ENCODE peak calls at places on chromosomes 13 and 19, in eight cellular contexts. M is WERI-Rb-1, P is AG04449, X is lower leg skin, L is GM23338, S is psoas muscle, E is thoracic aorta, N is cardiac fibroblast. C is an unnamed sample.

GRCh38 chr19:9178901-9179300 is at the start of gene OR7D2:
- DNase-seq in P (no peak), E (no peak), S (no peak), M (no peak), X (no peak), N (no peak), L (no peak), C (no peak)

GRCh38 chr13:40640845-40641458 is 25.5 kb downstream of the FOXO1 start:
- DNase-seq in E (no peak), M (no peak), L (no peak), S (no peak), N (no peak), P (no peak), X (no peak), C (no peak)

GRCh38 chr13:85093808-85094207 is 705.4 kb downstream of the SLITRK6 start:
- DNase-seq in L (no peak), S (no peak), M (no peak), E (no peak), N (peak; percentile 31), P (no peak), X (no peak), C (no peak)

GRCh38 chr19:33957804-33958203 is 161.1 kb downstream of the KCTD15 start:
- DNase-seq in M (no peak), P (no peak), N (no peak), E (no peak), S (no peak), L (no peak), X (peak; percentile 5), C (no peak)

GRCh38 chr13:67341406-67341805 is 111.3 kb upstream of the PCDH9 start:
- DNase-seq in N (no peak), X (no peak), S (no peak), E (no peak), M (no peak), P (no peak), L (no peak), C (no peak)

GRCh38 chr13:28425796-28426195 is 69.1 kb downstream of the FLT1 start:
- DNase-seq in S (no peak), N (no peak), M (no peak), P (no peak), L (no peak), X (no peak), E (no peak), C (no peak)

GRCh38 chr13:41137951-41138350 is 5.3 kb upstream of the KBTBD6 start:
- DNase-seq in N (peak; percentile 20), X (no peak), P (no peak), L (no peak), S (no peak), M (no peak), E (no peak), C (no peak)

GRCh38 chr13:108113407-108113806 is 101.9 kb downstream of the LIG4 start:
- DNase-seq in P (no peak), E (no peak), M (no peak), S (no peak), X (no peak), N (no peak), L (no peak), C (no peak)

GRCh38 chr13:95536629-95537241 is 15.8 kb upstream of the CLDN10 start:
- DNase-seq in E (no peak), P (no peak), M (no peak), N (peak; percentile 59), X (no peak), L (peak; percentile 45), S (no peak), C (no peak)

GRCh38 chr19:45472557-45473365 is 5.0 kb downstream of the FOSB start:
- DNase-seq in X (no peak), M (no peak), E (no peak), S (no peak), P (no peak), N (peak; percentile 57), L (peak; percentile 57), C (no peak)

GRCh38 chr19:18021121-18021755 is 13.3 kb downstream of the ARRDC2 start:
- DNase-seq in S (peak; percentile 93), P (no peak), M (no peak), L (no peak), X (peak; percentile 97), N (peak; percentile 91), E (peak; percentile 77), C (no peak)

GRCh38 chr13:76019421-76020044 is 383.4 kb downstream of the LMO7 start:
- DNase-seq in X (no peak), E (no peak), S (no peak), M (peak; percentile 30), L (peak; percentile 88), N (no peak), P (no peak), C (no peak)

GRCh38 chr13:109569938-109570711 is 216.3 kb downstream of the IRS2 start:
- DNase-seq in E (no peak), P (no peak), X (no peak), N (no peak), M (no peak), S (no peak), L (no peak), C (no peak)

GRCh38 chr19:35116085-35116801 is 620 bp downstream of the FXYD3 start:
- DNase-seq in M (no peak), E (no peak), X (peak; percentile 89), N (no peak), L (no peak), P (no peak), S (no peak), C (no peak)

GRCh38 chr19:13289295-13289694 is 139.1 kb downstream of the IER2 start:
- DNase-seq in S (no peak), X (no peak), M (peak; percentile 46), P (no peak), E (no peak), L (no peak), N (no peak), C (no peak)

GRCh38 chr19:4375620-4376228 is 24.6 kb downstream of the SH3GL1 start:
- DNase-seq in L (peak; percentile 64), N (peak; percentile 85), M (peak; percentile 50), P (no peak), E (no peak), S (peak; percentile 42), X (peak; percentile 89), C (no peak)

GRCh38 chr19:35314031-35314430 is 15.0 kb upstream of the CD22 start:
- DNase-seq in N (no peak), L (no peak), P (no peak), E (no peak), X (no peak), S (peak; percentile 12), M (no peak), C (no peak)

GRCh38 chr19:46511237-46511636 is 15.6 kb upstream of the PNMA8B start:
- DNase-seq in M (no peak), X (no peak), P (no peak), N (no peak), S (no peak), L (no peak), E (no peak), C (no peak)

DNA sequence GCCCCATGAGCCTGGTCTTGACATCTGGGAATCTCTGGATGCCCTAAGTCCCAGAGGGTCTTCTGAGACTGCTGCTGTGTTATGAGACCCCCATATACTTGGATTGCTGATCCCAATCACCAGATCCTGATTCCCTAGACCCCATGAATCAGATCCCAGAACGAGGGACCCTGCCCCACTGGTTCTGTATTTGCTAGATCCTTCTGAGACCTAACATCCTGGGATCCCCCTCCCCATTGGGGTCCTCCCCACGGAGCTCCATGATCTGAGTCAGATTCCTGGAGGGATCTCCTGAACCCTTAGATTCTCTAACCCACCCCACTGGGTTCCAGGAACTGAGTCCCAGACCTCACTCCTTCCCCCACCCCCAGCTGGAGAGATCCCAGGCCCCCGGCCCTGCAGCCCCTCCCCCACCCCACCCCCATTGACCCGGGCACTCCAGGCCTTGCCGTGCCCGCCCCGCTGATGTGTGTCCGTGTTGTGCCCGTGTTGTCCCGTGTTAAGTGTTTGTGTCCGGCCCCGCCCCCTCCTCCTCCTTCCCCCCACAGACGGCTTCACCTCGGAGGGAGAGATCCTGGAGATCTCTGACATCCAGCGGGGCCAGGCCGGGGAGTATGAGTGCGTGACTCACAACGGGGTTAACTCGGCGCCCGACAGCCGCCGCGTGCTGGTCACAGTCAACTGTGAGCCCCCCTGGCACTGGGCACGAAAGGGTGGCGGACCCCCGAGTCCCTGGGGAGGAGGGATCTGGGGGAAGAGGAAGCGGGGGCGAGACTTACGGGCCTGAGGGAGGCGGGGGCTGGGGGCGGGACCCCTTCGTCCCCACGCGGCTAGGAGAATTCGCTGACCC is 15.0 kb downstream of the IGLON5 start:
- DNase-seq in P (no peak), S (no peak), M (no peak), L (no peak), E (no peak), X (no peak), N (no peak), C (no peak)
- TF ChIP-seq CTCF in P (no peak), S (no peak), M (no peak), L (no peak), E (no peak), X (no peak), N (no peak), C (no peak)

GRCh38 chr19:38441660-38442348 is 8.3 kb downstream of the RYR1 start:
- DNase-seq in X (no peak), P (no peak), N (peak; percentile 15), M (peak; percentile 43), S (no peak), E (no peak), L (peak; percentile 91), C (no peak)
- TF ChIP-seq CTCF in X (no peak), P (no peak), N (no peak), M (peak; percentile 67), S (no peak), E (no peak), L (peak; percentile 61), C (no peak)

DNA sequence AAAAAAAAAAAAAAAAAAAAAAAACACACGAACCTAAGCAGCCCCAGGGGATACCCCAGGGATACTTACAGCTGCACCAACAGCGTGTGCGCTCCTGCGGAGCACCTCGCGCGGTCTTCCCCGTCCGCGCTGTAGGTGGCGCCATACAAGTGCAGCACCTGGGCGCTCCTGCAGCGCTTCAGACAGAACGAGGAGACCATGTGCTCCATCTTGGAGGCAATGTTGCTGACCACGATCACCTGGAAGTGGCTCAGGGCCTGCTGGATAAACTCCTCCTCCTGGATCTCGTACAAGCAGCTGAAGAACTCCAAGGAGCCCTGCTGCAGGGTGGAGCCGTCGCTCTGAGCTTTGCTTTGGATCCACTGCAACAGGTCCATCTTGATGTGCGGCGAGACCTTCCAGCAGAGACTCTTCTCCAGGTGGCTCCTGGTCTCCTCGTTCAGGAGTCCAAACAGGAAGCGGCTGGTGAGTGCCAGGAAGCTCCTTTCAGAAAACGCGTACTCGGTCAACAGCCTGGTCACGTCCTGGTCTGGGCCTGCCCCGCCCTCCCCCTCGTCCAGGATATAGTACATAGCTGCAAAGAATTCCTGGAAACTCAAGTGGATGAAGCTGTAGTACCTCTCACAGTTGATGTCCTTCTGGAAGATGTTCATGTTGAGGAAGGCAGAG is 14.5 kb downstream of the NLRP12 start:
- DNase-seq in X (no peak), E (no peak), M (peak; percentile 51), P (no peak), S (no peak), L (peak; percentile 82), N (no peak), C (no peak)
- TF ChIP-seq CTCF in X (no peak), E (no peak), M (peak; percentile 74), P (peak; percentile 4), S (no peak), L (peak; percentile 81), N (peak; percentile 30), C (peak; percentile 53)

DNA sequence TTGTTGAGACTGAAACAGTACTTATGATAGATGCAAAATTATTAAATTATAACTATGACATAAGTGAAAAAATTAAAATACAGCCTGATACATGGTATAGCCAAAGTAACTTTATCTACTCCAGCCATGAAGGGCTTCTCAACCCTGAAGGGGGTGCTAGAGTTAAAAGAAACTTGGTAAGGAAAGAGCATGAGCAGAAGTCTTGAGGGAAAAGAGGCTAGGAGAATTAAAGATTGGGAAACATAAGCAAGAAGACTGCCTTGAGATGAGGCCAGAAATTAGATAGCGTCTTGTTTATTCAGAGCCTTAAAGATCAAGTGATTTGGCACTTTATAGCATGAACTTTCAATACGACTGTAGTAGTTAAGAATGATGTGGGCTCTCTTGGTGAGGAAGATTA is 385.5 kb upstream of the PRR20A start:
- DNase-seq in M (no peak), X (no peak), N (no peak), P (no peak), L (peak; percentile 61), E (no peak), S (no peak), C (no peak)
- TF ChIP-seq CTCF in M (no peak), X (no peak), N (no peak), P (no peak), L (peak; percentile 69), E (no peak), S (no peak), C (peak; percentile 50)